ENCODE peak calls at places on chromosomes 5 and 9, in six cellular contexts. S is smooth muscle cell of the brain vasculature; B is astrocyte of the cerebellum; P is activated T-helper 1 cell treated with anti-CD3 and anti-CD28 coated beads, Interleukin-2, amount 50 U/mL, for 16 hours; W is activated B cell treated with CpG ODN at 0.5 μM for 24 hours; M is PC-9. A is an unnamed sample.

GRCh38 chr9:138043061-138043410 is 165.5 kb downstream of the CACNA1B start:
- DNase-seq in S (no peak), B (no peak), P (no peak), W (no peak), M (no peak), A (no peak)

GRCh38 chr9:92094655-92095054 is 20.6 kb downstream of the SPTLC1 start:
- DNase-seq in S (no peak), B (no peak), P (no peak), W (no peak), M (no peak), A (peak)

GRCh38 chr9:89351584-89351983 is 33.3 kb downstream of the SECISBP2 start:
- DNase-seq in S (no peak), B (no peak), P (no peak), W (no peak), M (no peak), A (no peak)

GRCh38 chr9:8420416-8420815 is 620.8 kb upstream of the DMAC1 start:
- DNase-seq in S (no peak), B (no peak), P (no peak), W (no peak), M (no peak), A (no peak)

GRCh38 chr9:129685220-129685932 is 19.9 kb downstream of the PRRX2 start:
- DNase-seq in S (no peak), B (no peak), P (no peak), W (no peak), M (peak), A (no peak)

GRCh38 chr5:78016831-78017529 is 240.8 kb upstream of the TBCA start:
- DNase-seq in S (no peak), B (no peak), P (no peak), W (no peak), M (no peak), A (no peak)

GRCh38 chr5:19880430-19880829 is 107.6 kb downstream of the CDH18 start:
- DNase-seq in S (no peak), B (no peak), P (no peak), W (no peak), M (no peak), A (no peak)

GRCh38 chr5:176743136-176743827 is 67.1 kb upstream of the UNC5A start:
- DNase-seq in S (no peak), B (no peak), P (no peak), W (no peak), M (no peak), A (no peak)

GRCh38 chr9:122186301-122186700 is 26.6 kb downstream of the MORN5 start:
- DNase-seq in S (no peak), B (no peak), P (no peak), W (no peak), M (no peak), A (no peak)

GRCh38 chr9:90914868-90915483 is 113.4 kb downstream of the SYK start:
- DNase-seq in S (peak), B (peak), P (peak), W (peak), M (peak), A (peak)

GRCh38 chr5:133410335-133410828 is 202.0 kb downstream of the FSTL4 start:
- DNase-seq in S (no peak), B (no peak), P (no peak), W (no peak), M (no peak), A (no peak)